ENCODE peak calls at places on chromosomes 4 and X, in eight cellular contexts. Y, A, I, S, H, P, U and O are unnamed samples.

GRCh38 chr4:21191304-21191703 is 491.0 kb downstream of the PACRGL start:
- DNase-seq in A (no peak), H (no peak), Y (no peak), I (no peak), U (no peak), S (no peak), P (no peak), O (no peak)

GRCh38 chr4:1047106-1047975 is 35.9 kb downstream of the FGFRL1 start:
- DNase-seq in H (no peak), A (no peak), U (peak; percentile 25), I (peak; percentile 38), P (no peak), S (no peak), Y (peak; percentile 6), O (no peak)

GRCh38 chr4:81650871-81651270 is 179.2 kb upstream of the RASGEF1B start:
- DNase-seq in U (no peak), S (no peak), A (no peak), I (no peak), Y (no peak), P (no peak), H (no peak), O (no peak)

GRCh38 chr4:76690906-76691275 is 207.1 kb downstream of the SOWAHB start:
- DNase-seq in A (no peak), P (no peak), U (no peak), I (no peak), Y (no peak), H (no peak), S (no peak), O (no peak)

GRCh38 chr4:40507977-40508376 is 121.7 kb downstream of the RBM47 start:
- DNase-seq in Y (no peak), A (no peak), S (no peak), I (peak; percentile 71), P (no peak), U (no peak), H (no peak), O (no peak)

GRCh38 chrX:130173190-130173895 is 1.6 kb downstream of the RAB33A start:
- DNase-seq in Y (no peak), S (no peak), H (no peak), P (peak; percentile 69), U (no peak), A (peak; percentile 70), I (peak; percentile 54), O (no peak)

GRCh38 chrX:39961441-39961840 is 136.3 kb downstream of the BCOR start:
- DNase-seq in U (no peak), A (no peak), S (no peak), H (no peak), Y (no peak), P (no peak), I (no peak), O (no peak)

GRCh38 chrX:17046478-17047097 is 100.1 kb downstream of the REPS2 start:
- DNase-seq in S (peak; percentile 39), Y (peak; percentile 59), U (peak; percentile 5), P (peak; percentile 43), H (peak; percentile 33), I (peak; percentile 67), A (peak; percentile 46), O (peak; percentile 11)

GRCh38 chr4:11543710-11544109 is 115.0 kb upstream of the HS3ST1 start:
- DNase-seq in I (no peak), A (no peak), U (no peak), Y (no peak), P (no peak), H (no peak), S (no peak), O (no peak)

GRCh38 chr4:1777822-1778641 is 15.1 kb upstream of the FGFR3 start:
- DNase-seq in U (no peak), Y (peak; percentile 59), S (peak; percentile 81), I (no peak), A (no peak), H (no peak), P (no peak), O (peak; percentile 92)

GRCh38 chr4:153452661-153453378 is 13.3 kb upstream of the TMEM131L start:
- DNase-seq in U (no peak), P (no peak), I (no peak), S (no peak), Y (no peak), A (no peak), H (no peak), O (no peak)

GRCh38 chr4:7055990-7056325 is 11.9 kb downstream of the GRPEL1 start:
- DNase-seq in S (no peak), I (no peak), H (no peak), U (no peak), Y (no peak), P (no peak), A (no peak), O (no peak)